ENCODE peak calls at places on chromosomes 3 and 15, in five cellular contexts. F, L, A, E and R are unnamed samples.

GRCh38 chr3:124034016-124034808 is 42.3 kb upstream of the ROPN1 start:
- DNase-seq in F (no peak), L (no peak), A (no peak), E (peak), R (no peak)

GRCh38 chr15:71055461-71055860 is 59.8 kb upstream of the THSD4 start:
- DNase-seq in F (no peak), L (no peak), A (no peak), E (no peak), R (no peak)

GRCh38 chr3:48897401-48898376 is 993 bp downstream of the SLC25A20 start:
- DNase-seq in F (no peak), L (no peak), A (peak), E (no peak), R (no peak)

GRCh38 chr3:11238057-11238456 is 34.1 kb upstream of the ATG7 start:
- DNase-seq in F (no peak), L (no peak), A (no peak), E (no peak), R (no peak)

GRCh38 chr3:132002039-132002438 is 32.8 kb downstream of the CPNE4 start:
- DNase-seq in F (no peak), L (no peak), A (no peak), E (no peak), R (no peak)

GRCh38 chr15:58096529-58097084 is 31.1 kb upstream of the ALDH1A2 start:
- DNase-seq in F (no peak), L (no peak), A (no peak), E (no peak), R (no peak)

GRCh38 chr3:31132132-31132769 is 237.8 kb upstream of the GADL1 start:
- DNase-seq in F (no peak), L (peak), A (peak), E (no peak), R (peak)

GRCh38 chr3:149362361-149362760 is 15.1 kb downstream of the TM4SF1 start:
- DNase-seq in F (no peak), L (no peak), A (no peak), E (no peak), R (no peak)

GRCh38 chr3:29695201-29695904 is 414.5 kb downstream of the RBMS3 start:
- DNase-seq in F (no peak), L (no peak), A (no peak), E (no peak), R (no peak)

GRCh38 chr15:54582863-54583643 is 604.8 kb downstream of the UNC13C start:
- DNase-seq in F (no peak), L (no peak), A (no peak), E (no peak), R (peak)

GRCh38 chr15:48785712-48786111 is 25.2 kb downstream of the CEP152 start:
- DNase-seq in F (no peak), L (no peak), A (no peak), E (no peak), R (no peak)

GRCh38 chr3:138469869-138470268 is 35.5 kb downstream of the ESYT3 start:
- DNase-seq in F (no peak), L (no peak), A (no peak), E (no peak), R (no peak)

GRCh38 chr3:66037330-66037985 is 1.3 kb downstream of the MAGI1 start:
- DNase-seq in F (peak), L (peak), A (peak), E (no peak), R (no peak)

GRCh38 chr3:177448987-177449975 is 252.0 kb upstream of the TBL1XR1 start:
- DNase-seq in F (no peak), L (no peak), A (peak), E (no peak), R (peak)

GRCh38 chr3:69353088-69353478 is 32.8 kb downstream of the FRMD4B start:
- DNase-seq in F (no peak), L (no peak), A (no peak), E (no peak), R (no peak)

GRCh38 chr15:95601525-95601924 is 729.0 kb upstream of the NR2F2 start:
- DNase-seq in F (no peak), L (no peak), A (no peak), E (no peak), R (no peak)

GRCh38 chr15:95605098-95605497 is 725.4 kb upstream of the NR2F2 start:
- DNase-seq in F (no peak), L (no peak), A (no peak), E (no peak), R (no peak)

GRCh38 chr15:95603802-95604201 is 726.7 kb upstream of the NR2F2 start:
- DNase-seq in F (no peak), L (no peak), A (no peak), E (no peak), R (no peak)

GRCh38 chr15:95606551-95606950 is 723.9 kb upstream of the NR2F2 start:
- DNase-seq in F (no peak), L (no peak), A (no peak), E (no peak), R (no peak)

GRCh38 chr15:95604634-95605036 is 725.9 kb upstream of the NR2F2 start:
- DNase-seq in F (no peak), L (no peak), A (no peak), E (no peak), R (no peak)
- TF ChIP-seq ESRRA in F (no peak), L (no peak), A (no peak), E (no peak), R (no peak)

DNA sequence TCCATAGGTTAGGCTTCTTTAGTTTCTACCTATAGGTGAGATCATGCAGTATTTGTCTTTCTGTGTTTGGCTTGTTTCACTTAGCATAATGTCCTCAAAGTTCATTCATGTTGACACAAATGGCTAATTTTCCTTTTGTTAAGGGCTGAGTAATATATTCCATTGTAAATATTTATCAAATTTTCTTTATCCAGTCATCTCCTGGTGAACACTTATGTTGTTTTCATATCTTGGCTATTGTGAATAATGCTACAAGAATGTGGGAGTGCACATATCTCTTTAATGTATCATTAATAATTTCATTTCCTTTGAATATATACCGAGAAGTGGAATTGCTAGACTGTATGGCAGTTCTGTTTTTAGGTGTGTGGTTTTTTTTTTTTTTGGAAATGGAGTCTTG is 250.9 kb upstream of the SEMA6D start:
- DNase-seq in F (no peak), L (no peak), A (no peak), E (no peak), R (no peak)
- TF ChIP-seq ESRRA in F (no peak), L (no peak), A (no peak), E (no peak), R (no peak)

GRCh38 chr15:34791701-34792100 is 3.6 kb downstream of the ACTC1 start:
- DNase-seq in F (no peak), L (no peak), A (no peak), E (no peak), R (no peak)

GRCh38 chr15:34789326-34789725 is 6.0 kb downstream of the ACTC1 start:
- DNase-seq in F (no peak), L (no peak), A (no peak), E (no peak), R (no peak)

GRCh38 chr15:34793071-34793470 is 2.3 kb downstream of the ACTC1 start:
- DNase-seq in F (no peak), L (no peak), A (no peak), E (no peak), R (no peak)

GRCh38 chr15:34793901-34794300 is 1.4 kb downstream of the ACTC1 start:
- DNase-seq in F (no peak), L (no peak), A (no peak), E (no peak), R (no peak)

DNA sequence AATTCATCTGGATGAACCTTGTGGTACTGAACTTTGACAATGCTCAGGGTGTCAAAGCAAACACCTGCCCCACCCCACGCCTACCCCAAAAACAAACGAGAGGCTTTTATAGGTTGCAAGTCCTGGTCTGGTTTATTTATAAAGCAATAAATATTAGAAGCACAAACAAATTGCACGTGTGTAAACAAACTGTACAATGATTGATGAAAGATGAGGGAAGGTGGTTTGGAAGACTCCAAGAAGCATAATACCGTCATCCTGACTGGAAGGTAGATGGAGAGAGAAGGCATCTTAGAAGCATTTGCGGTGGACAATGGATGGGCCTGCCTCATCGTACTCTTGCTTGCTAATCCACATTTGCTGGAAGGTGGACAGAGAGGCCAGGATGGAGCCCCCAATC is 5.2 kb downstream of the ACTC1 start:
- DNase-seq in F (no peak), L (no peak), A (no peak), E (no peak), R (no peak)
- TF ChIP-seq ESRRA in F (no peak), L (no peak), A (no peak), E (no peak), R (no peak)

DNA sequence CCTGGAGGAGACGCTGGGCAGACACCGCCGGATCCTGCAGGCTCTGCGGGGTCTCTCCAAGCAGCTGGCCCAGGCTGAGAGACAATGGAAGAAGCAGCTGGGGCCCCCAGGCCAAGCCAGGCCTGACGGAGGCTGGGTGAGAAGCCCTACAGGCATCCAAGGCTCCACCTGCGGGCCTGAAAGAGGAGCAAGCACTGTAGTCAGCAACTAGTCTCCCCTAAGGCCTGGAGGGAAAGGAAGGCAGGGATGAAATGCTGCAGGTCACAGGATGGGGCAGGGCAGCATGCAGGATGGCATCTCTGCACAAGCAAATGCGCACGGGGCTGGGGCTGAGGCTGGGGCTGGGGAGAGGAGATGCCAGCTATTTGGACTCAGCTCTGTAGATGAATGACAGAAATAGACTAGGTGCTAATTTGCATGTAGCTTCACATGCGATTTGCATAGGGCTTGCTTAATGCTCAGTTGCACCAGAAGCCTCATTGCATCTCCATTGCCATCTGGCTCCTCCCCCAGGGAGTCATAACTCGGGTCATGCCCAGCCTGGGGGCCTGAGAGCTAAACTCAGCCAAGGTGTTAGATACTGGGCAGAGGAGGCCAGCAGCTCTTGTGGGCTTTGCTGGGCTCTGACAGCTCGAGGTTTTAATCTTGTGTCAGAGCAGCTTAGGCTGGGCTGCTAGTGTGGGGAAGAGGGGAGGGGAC is 5.2 kb upstream of the CPLX3 start:
- DNase-seq in F (peak), L (no peak), A (no peak), E (no peak), R (peak)
- TF ChIP-seq ESRRA in F (no peak), L (no peak), A (no peak), E (no peak), R (no peak)

GRCh38 chr3:44468572-44469520 is 8.6 kb downstream of the ZNF445 start:
- DNase-seq in F (peak), L (no peak), A (no peak), E (peak), R (no peak)
- TF ChIP-seq ESRRA in F (no peak), L (no peak), A (no peak), E (no peak), R (no peak)

GRCh38 chr3:46551615-46552014 is 14.5 kb downstream of the LRRC2 start:
- DNase-seq in F (no peak), L (no peak), A (no peak), E (no peak), R (no peak)

GRCh38 chr3:46552538-46552937 is 13.6 kb downstream of the LRRC2 start:
- DNase-seq in F (no peak), L (no peak), A (no peak), E (no peak), R (no peak)

GRCh38 chr3:46549989-46550388 is 16.1 kb downstream of the LRRC2 start:
- DNase-seq in F (no peak), L (no peak), A (no peak), E (no peak), R (no peak)

GRCh38 chr3:46546896-46547440 is 19.1 kb downstream of the LRRC2 start:
- DNase-seq in F (no peak), L (no peak), A (no peak), E (no peak), R (no peak)

DNA sequence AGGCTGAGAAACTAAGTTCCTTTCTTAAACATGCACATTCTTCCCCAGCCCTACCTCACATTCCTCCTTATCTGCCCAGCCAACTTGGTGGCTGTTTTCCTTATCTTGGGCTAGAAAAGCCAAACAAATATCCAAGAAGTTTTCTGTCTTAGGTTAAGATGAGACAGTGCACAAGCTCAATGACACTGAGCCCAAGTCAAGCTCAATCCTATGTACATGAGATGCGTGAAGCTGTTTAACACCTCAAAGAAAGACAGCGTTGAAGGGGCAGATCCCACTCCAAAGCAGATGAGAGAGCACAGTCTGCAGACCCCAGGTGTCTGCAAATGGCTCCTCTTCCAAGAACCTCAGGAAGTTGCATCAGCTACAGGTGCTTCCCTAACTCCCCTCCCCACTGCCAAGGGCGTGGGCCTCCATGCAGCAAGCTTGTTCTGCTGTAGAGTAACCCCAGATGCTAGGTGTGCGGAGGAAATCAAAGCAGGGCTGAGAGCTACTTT is 16.6 kb downstream of the LRRC2 start:
- DNase-seq in F (peak), L (no peak), A (no peak), E (peak), R (no peak)
- TF ChIP-seq ESRRA in F (no peak), L (no peak), A (no peak), E (peak), R (no peak)

GRCh38 chr3:15272431-15273196 is 59.8 kb downstream of the SH3BP5 start:
- DNase-seq in F (peak), L (no peak), A (no peak), E (no peak), R (no peak)
- TF ChIP-seq ESRRA in F (no peak), L (no peak), A (no peak), E (no peak), R (no peak)

GRCh38 chr15:69045810-69046209 is 31.3 kb downstream of the NOX5 start:
- DNase-seq in F (peak), L (no peak), A (peak), E (no peak), R (no peak)
- TF ChIP-seq ESRRA in F (no peak), L (no peak), A (no peak), E (no peak), R (no peak)